ENCODE peak calls at places on chromosome 18, in ten cellular contexts. One of them, this sample, is unnamed.

GRCh38 chr18:12904012-12904516 is 20.0 kb upstream of the PTPN2 start:
- DNase-seq in Panc1: no peak
- DNase-seq in K562: peak; percentile 72
- DNase-seq in uterus: no peak
- DNase-seq in astrocyte: no peak
- DNase-seq in PC-3: no peak
- DNase-seq in naive thymus-derived CD4-positive, alpha-beta T cell: no peak
- DNase-seq in stomach: no peak
- DNase-seq in HCT116: no peak
- DNase-seq in effector memory CD4-positive, alpha-beta T cell: peak; percentile 29
- DNase-seq in this sample: peak; percentile 60

GRCh38 chr18:12838178-12838634 is 45.8 kb downstream of the PTPN2 start:
- DNase-seq in Panc1: no peak
- DNase-seq in K562: peak; percentile 16
- DNase-seq in uterus: peak; percentile 20
- DNase-seq in astrocyte: peak; percentile 90
- DNase-seq in PC-3: peak; percentile 91
- DNase-seq in naive thymus-derived CD4-positive, alpha-beta T cell: no peak
- DNase-seq in stomach: peak; percentile 60
- DNase-seq in HCT116: no peak
- DNase-seq in effector memory CD4-positive, alpha-beta T cell: no peak
- DNase-seq in this sample: peak; percentile 41

GRCh38 chr18:29191263-29191662 is 1014.3 kb upstream of the CDH2 start:
- DNase-seq in Panc1: no peak
- DNase-seq in K562: no peak
- DNase-seq in uterus: no peak
- DNase-seq in astrocyte: peak; percentile 3
- DNase-seq in PC-3: peak; percentile 44
- DNase-seq in naive thymus-derived CD4-positive, alpha-beta T cell: no peak
- DNase-seq in stomach: no peak
- DNase-seq in HCT116: no peak
- DNase-seq in effector memory CD4-positive, alpha-beta T cell: no peak
- DNase-seq in this sample: no peak

GRCh38 chr18:13562494-13563029 is 163.8 kb downstream of the FAM210A start:
- DNase-seq in Panc1: no peak
- DNase-seq in K562: no peak
- DNase-seq in uterus: no peak
- DNase-seq in astrocyte: no peak
- DNase-seq in PC-3: no peak
- DNase-seq in naive thymus-derived CD4-positive, alpha-beta T cell: no peak
- DNase-seq in stomach: no peak
- DNase-seq in HCT116: no peak
- DNase-seq in effector memory CD4-positive, alpha-beta T cell: no peak
- DNase-seq in this sample: peak; percentile 52

GRCh38 chr18:9943311-9943710 is 29.5 kb downstream of the VAPA start:
- DNase-seq in Panc1: no peak
- DNase-seq in K562: no peak
- DNase-seq in uterus: no peak
- DNase-seq in astrocyte: no peak
- DNase-seq in PC-3: no peak
- DNase-seq in naive thymus-derived CD4-positive, alpha-beta T cell: no peak
- DNase-seq in stomach: no peak
- DNase-seq in HCT116: no peak
- DNase-seq in effector memory CD4-positive, alpha-beta T cell: no peak
- DNase-seq in this sample: no peak

GRCh38 chr18:45326505-45326904 is 288.8 kb upstream of the SLC14A2 start:
- DNase-seq in Panc1: no peak
- DNase-seq in K562: no peak
- DNase-seq in uterus: no peak
- DNase-seq in astrocyte: no peak
- DNase-seq in PC-3: no peak
- DNase-seq in naive thymus-derived CD4-positive, alpha-beta T cell: no peak
- DNase-seq in stomach: no peak
- DNase-seq in HCT116: no peak
- DNase-seq in effector memory CD4-positive, alpha-beta T cell: no peak
- DNase-seq in this sample: no peak

GRCh38 chr18:29849145-29849544 is 1193.4 kb downstream of the DSC3 start:
- DNase-seq in Panc1: no peak
- DNase-seq in K562: no peak
- DNase-seq in uterus: no peak
- DNase-seq in astrocyte: peak; percentile 2
- DNase-seq in PC-3: peak; percentile 61
- DNase-seq in naive thymus-derived CD4-positive, alpha-beta T cell: no peak
- DNase-seq in stomach: no peak
- DNase-seq in HCT116: no peak
- DNase-seq in effector memory CD4-positive, alpha-beta T cell: no peak
- DNase-seq in this sample: no peak

GRCh38 chr18:63001861-63002260 is 286.5 kb downstream of the PHLPP1 start:
- DNase-seq in Panc1: no peak
- DNase-seq in K562: no peak
- DNase-seq in uterus: no peak
- DNase-seq in astrocyte: no peak
- DNase-seq in PC-3: no peak
- DNase-seq in naive thymus-derived CD4-positive, alpha-beta T cell: no peak
- DNase-seq in stomach: no peak
- DNase-seq in HCT116: no peak
- DNase-seq in effector memory CD4-positive, alpha-beta T cell: no peak
- DNase-seq in this sample: no peak

GRCh38 chr18:43606800-43607199 is 329.5 kb upstream of the SYT4 start:
- DNase-seq in Panc1: no peak
- DNase-seq in K562: no peak
- DNase-seq in uterus: no peak
- DNase-seq in astrocyte: no peak
- DNase-seq in PC-3: no peak
- DNase-seq in naive thymus-derived CD4-positive, alpha-beta T cell: no peak
- DNase-seq in stomach: no peak
- DNase-seq in HCT116: no peak
- DNase-seq in effector memory CD4-positive, alpha-beta T cell: no peak
- DNase-seq in this sample: no peak

GRCh38 chr18:11980148-11980554 is 1.2 kb upstream of the IMPA2 start:
- DNase-seq in Panc1: no peak
- DNase-seq in K562: peak; percentile 10
- DNase-seq in uterus: no peak
- DNase-seq in astrocyte: no peak
- DNase-seq in PC-3: no peak
- DNase-seq in naive thymus-derived CD4-positive, alpha-beta T cell: no peak
- DNase-seq in stomach: no peak
- DNase-seq in HCT116: no peak
- DNase-seq in effector memory CD4-positive, alpha-beta T cell: no peak
- DNase-seq in this sample: no peak

GRCh38 chr18:62898359-62898758 is 183.0 kb downstream of the PHLPP1 start:
- DNase-seq in Panc1: no peak
- DNase-seq in K562: no peak
- DNase-seq in uterus: no peak
- DNase-seq in astrocyte: no peak
- DNase-seq in PC-3: no peak
- DNase-seq in naive thymus-derived CD4-positive, alpha-beta T cell: no peak
- DNase-seq in stomach: no peak
- DNase-seq in HCT116: no peak
- DNase-seq in effector memory CD4-positive, alpha-beta T cell: no peak
- DNase-seq in this sample: no peak

GRCh38 chr18:72867721-72868665 is at the start of gene NETO1:
- DNase-seq in Panc1: no peak
- DNase-seq in K562: no peak
- DNase-seq in uterus: no peak
- DNase-seq in astrocyte: no peak
- DNase-seq in PC-3: peak; percentile 41
- DNase-seq in naive thymus-derived CD4-positive, alpha-beta T cell: no peak
- DNase-seq in stomach: no peak
- DNase-seq in HCT116: no peak
- DNase-seq in effector memory CD4-positive, alpha-beta T cell: no peak
- DNase-seq in this sample: no peak

GRCh38 chr18:6013101-6013790 is 117.9 kb upstream of the TMEM200C start:
- DNase-seq in Panc1: no peak
- DNase-seq in K562: no peak
- DNase-seq in uterus: no peak
- DNase-seq in astrocyte: peak; percentile 71
- DNase-seq in PC-3: no peak
- DNase-seq in naive thymus-derived CD4-positive, alpha-beta T cell: no peak
- DNase-seq in stomach: no peak
- DNase-seq in HCT116: no peak
- DNase-seq in effector memory CD4-positive, alpha-beta T cell: no peak
- DNase-seq in this sample: no peak

GRCh38 chr18:79501006-79501405 is 105.3 kb downstream of the NFATC1 start:
- DNase-seq in Panc1: no peak
- DNase-seq in K562: no peak
- DNase-seq in uterus: no peak
- DNase-seq in astrocyte: no peak
- DNase-seq in PC-3: no peak
- DNase-seq in naive thymus-derived CD4-positive, alpha-beta T cell: no peak
- DNase-seq in stomach: no peak
- DNase-seq in HCT116: no peak
- DNase-seq in effector memory CD4-positive, alpha-beta T cell: no peak
- DNase-seq in this sample: no peak

GRCh38 chr18:39271654-39272053 is 1706.1 kb upstream of the CELF4 start:
- DNase-seq in Panc1: no peak
- DNase-seq in K562: no peak
- DNase-seq in uterus: no peak
- DNase-seq in astrocyte: no peak
- DNase-seq in PC-3: no peak
- DNase-seq in naive thymus-derived CD4-positive, alpha-beta T cell: no peak
- DNase-seq in stomach: no peak
- DNase-seq in HCT116: no peak
- DNase-seq in effector memory CD4-positive, alpha-beta T cell: no peak
- DNase-seq in this sample: no peak

GRCh38 chr18:76382265-76382664 is 112.8 kb downstream of the ZNF516 start:
- DNase-seq in Panc1: no peak
- DNase-seq in K562: no peak
- DNase-seq in uterus: peak; percentile 16
- DNase-seq in astrocyte: no peak
- DNase-seq in PC-3: no peak
- DNase-seq in naive thymus-derived CD4-positive, alpha-beta T cell: no peak
- DNase-seq in stomach: no peak
- DNase-seq in HCT116: no peak
- DNase-seq in effector memory CD4-positive, alpha-beta T cell: no peak
- DNase-seq in this sample: no peak

GRCh38 chr18:25464211-25464610 is 112.2 kb upstream of the ZNF521 start:
- DNase-seq in Panc1: no peak
- DNase-seq in K562: no peak
- DNase-seq in uterus: no peak
- DNase-seq in astrocyte: peak; percentile 62
- DNase-seq in PC-3: no peak
- DNase-seq in naive thymus-derived CD4-positive, alpha-beta T cell: no peak
- DNase-seq in stomach: no peak
- DNase-seq in HCT116: no peak
- DNase-seq in effector memory CD4-positive, alpha-beta T cell: no peak
- DNase-seq in this sample: no peak

DNA sequence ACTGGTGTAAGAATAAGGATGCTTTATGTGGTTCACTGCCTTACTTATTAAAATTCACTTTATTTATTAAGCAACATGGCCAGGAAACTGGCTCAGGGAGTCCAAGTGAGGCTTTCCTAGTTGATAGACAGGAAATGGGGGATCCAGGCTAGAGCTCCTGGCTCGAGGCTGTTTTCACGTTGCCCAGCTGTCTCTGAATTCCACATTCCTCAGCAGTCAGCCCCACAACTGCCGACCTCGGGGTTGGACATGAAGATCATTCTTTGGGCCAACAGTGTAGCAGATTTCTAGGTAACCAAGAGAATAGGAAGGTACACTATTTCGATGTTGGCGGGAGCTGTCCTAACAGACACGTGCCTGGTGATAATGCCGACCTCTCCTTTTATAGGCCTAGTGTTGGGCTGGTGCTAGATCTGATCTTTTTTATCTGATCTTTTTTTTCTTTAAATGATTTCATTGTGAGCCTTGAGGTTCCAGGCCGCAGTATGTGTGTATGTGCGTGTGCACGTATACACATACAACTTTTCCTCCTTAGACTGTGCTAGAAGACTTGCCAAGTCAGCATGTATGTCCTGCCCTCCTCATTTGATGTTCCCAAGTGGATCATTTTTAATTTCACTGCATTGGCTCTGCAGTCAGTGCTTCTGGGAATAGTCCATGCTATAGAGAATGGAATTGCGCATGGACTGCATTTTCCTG is 103.5 kb downstream of the CABLES1 start:
- DNase-seq in Panc1: no peak
- DNase-seq in K562: no peak
- DNase-seq in uterus: no peak
- DNase-seq in astrocyte: peak; percentile 44
- DNase-seq in PC-3: no peak
- DNase-seq in naive thymus-derived CD4-positive, alpha-beta T cell: no peak
- DNase-seq in stomach: no peak
- DNase-seq in HCT116: no peak
- DNase-seq in effector memory CD4-positive, alpha-beta T cell: no peak
- DNase-seq in this sample: no peak
- H3K27ac ChIP-seq in Panc1: peak overlapping the region; percentile 35
- H3K27ac ChIP-seq in K562: no peak overlapping the region
- H3K27ac ChIP-seq in uterus: peak overlapping the region; percentile 91
- H3K27ac ChIP-seq in astrocyte: peak overlapping the region; percentile 14
- H3K27ac ChIP-seq in PC-3: no peak overlapping the region
- H3K27ac ChIP-seq in naive thymus-derived CD4-positive, alpha-beta T cell: no peak overlapping the region
- H3K27ac ChIP-seq in stomach: no peak overlapping the region
- H3K27ac ChIP-seq in HCT116: no peak overlapping the region
- H3K27ac ChIP-seq in effector memory CD4-positive, alpha-beta T cell: no peak overlapping the region
- H3K27ac ChIP-seq in this sample: peak overlapping the region; percentile 36

DNA sequence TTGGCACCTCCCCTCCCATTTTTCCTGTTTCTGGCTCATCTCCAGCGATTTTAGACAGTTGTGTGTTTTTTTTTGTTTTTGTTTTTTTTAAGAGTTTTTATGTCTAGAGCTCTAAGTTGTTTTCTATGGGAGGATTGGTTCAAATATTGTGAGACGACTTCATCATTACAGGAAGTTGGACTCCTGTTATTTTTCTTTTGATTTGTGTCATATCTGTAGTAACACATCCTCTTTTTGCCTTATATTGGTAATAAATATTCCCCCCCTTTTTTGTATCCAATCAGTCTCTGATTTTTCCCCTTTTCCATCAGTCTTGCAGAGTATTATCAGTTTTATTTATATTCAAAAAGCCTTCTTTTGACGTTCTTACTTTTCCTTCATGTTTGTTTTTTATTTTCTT is 89.0 kb downstream of the KIAA1328 start:
- DNase-seq in Panc1: no peak
- DNase-seq in K562: no peak
- DNase-seq in uterus: no peak
- DNase-seq in astrocyte: no peak
- DNase-seq in PC-3: no peak
- DNase-seq in naive thymus-derived CD4-positive, alpha-beta T cell: no peak
- DNase-seq in stomach: no peak
- DNase-seq in HCT116: no peak
- DNase-seq in effector memory CD4-positive, alpha-beta T cell: no peak
- DNase-seq in this sample: no peak
- H3K4me1 ChIP-seq in Panc1: no peaks in the 10 kb centered on the region
- H3K4me1 ChIP-seq in K562: no peaks in the 10 kb centered on the region
- H3K4me1 ChIP-seq in uterus: no peaks in the 10 kb centered on the region
- H3K4me1 ChIP-seq in astrocyte: no peaks in the 10 kb centered on the region
- H3K4me1 ChIP-seq in PC-3: no peaks in the 10 kb centered on the region
- H3K4me1 ChIP-seq in naive thymus-derived CD4-positive, alpha-beta T cell: peaks cover 3% of the 10 kb centered on the region
- H3K4me1 ChIP-seq in stomach: no peaks in the 10 kb centered on the region
- H3K4me1 ChIP-seq in HCT116: no peaks in the 10 kb centered on the region
- H3K4me1 ChIP-seq in effector memory CD4-positive, alpha-beta T cell: no peaks in the 10 kb centered on the region
- H3K4me1 ChIP-seq in this sample: no peaks in the 10 kb centered on the region

GRCh38 chr18:58646334-58646862 is 17.5 kb upstream of the ALPK2 start:
- DNase-seq in Panc1: no peak
- DNase-seq in K562: no peak
- DNase-seq in uterus: no peak
- DNase-seq in astrocyte: no peak
- DNase-seq in PC-3: no peak
- DNase-seq in naive thymus-derived CD4-positive, alpha-beta T cell: no peak
- DNase-seq in stomach: no peak
- DNase-seq in HCT116: no peak
- DNase-seq in effector memory CD4-positive, alpha-beta T cell: no peak
- DNase-seq in this sample: no peak
- H3K9me3 ChIP-seq in Panc1: no peaks in the 10 kb centered on the region
- H3K9me3 ChIP-seq in K562: no peaks in the 10 kb centered on the region
- H3K9me3 ChIP-seq in uterus: no peaks in the 10 kb centered on the region
- H3K9me3 ChIP-seq in astrocyte: no peaks in the 10 kb centered on the region
- H3K9me3 ChIP-seq in PC-3: no peaks in the 10 kb centered on the region
- H3K9me3 ChIP-seq in naive thymus-derived CD4-positive, alpha-beta T cell: peaks cover 5% of the 10 kb centered on the region
- H3K9me3 ChIP-seq in stomach: no peaks in the 10 kb centered on the region
- H3K9me3 ChIP-seq in HCT116: no peaks in the 10 kb centered on the region
- H3K9me3 ChIP-seq in effector memory CD4-positive, alpha-beta T cell: no peaks in the 10 kb centered on the region
- H3K9me3 ChIP-seq in this sample: no peaks in the 10 kb centered on the region

GRCh38 chr18:75206637-75207297 is 2.2 kb downstream of the PTGR3 start:
- DNase-seq in Panc1: no peak
- DNase-seq in K562: no peak
- DNase-seq in uterus: no peak
- DNase-seq in astrocyte: no peak
- DNase-seq in PC-3: no peak
- DNase-seq in naive thymus-derived CD4-positive, alpha-beta T cell: no peak
- DNase-seq in stomach: no peak
- DNase-seq in HCT116: no peak
- DNase-seq in effector memory CD4-positive, alpha-beta T cell: no peak
- DNase-seq in this sample: no peak
- H3K27ac ChIP-seq in Panc1: peak overlapping the region; percentile 81
- H3K27ac ChIP-seq in K562: no peak overlapping the region
- H3K27ac ChIP-seq in uterus: peak overlapping the region; percentile 12
- H3K27ac ChIP-seq in astrocyte: no peak overlapping the region
- H3K27ac ChIP-seq in PC-3: no peak overlapping the region
- H3K27ac ChIP-seq in naive thymus-derived CD4-positive, alpha-beta T cell: peak overlapping the region; percentile 90
- H3K27ac ChIP-seq in stomach: peak overlapping the region; percentile 9
- H3K27ac ChIP-seq in HCT116: no peak overlapping the region
- H3K27ac ChIP-seq in effector memory CD4-positive, alpha-beta T cell: no peak overlapping the region
- H3K27ac ChIP-seq in this sample: peak overlapping the region; percentile 57

This sample was measured in right cardiac atrium.